ENCODE peak calls at places on chromosomes 1 and 21, in nine cellular contexts. J is fibroblast of villous mesenchyme, T is fibroblast of lung, U is uterus, H is ovary, F is AG09309, C is tibial artery, L is HFF-Myc, O is K562. W is an unnamed sample.

GRCh38 chr1:154666051-154666793 is 58.2 kb upstream of the ADAR start:
- DNase-seq in T (no peak), L (no peak), U (no peak), O (no peak), J (no peak), H (no peak), C (no peak), F (no peak), W (no peak)

GRCh38 chr1:185821612-185822385 is 87.6 kb downstream of the HMCN1 start:
- DNase-seq in T (no peak), F (no peak), L (no peak), C (no peak), H (no peak), U (no peak), O (no peak), J (no peak), W (no peak)

GRCh38 chr21:27584266-27584665 is 617.4 kb upstream of the ADAMTS5 start:
- DNase-seq in C (no peak), L (no peak), U (no peak), J (no peak), F (no peak), H (no peak), O (no peak), T (no peak), W (no peak)

GRCh38 chr1:100440075-100440809 is 87.9 kb downstream of the CDC14A start:
- DNase-seq in H (no peak), F (no peak), O (peak), U (no peak), T (no peak), J (no peak), C (no peak), L (no peak), W (no peak)

GRCh38 chr1:203289281-203289981 is 15.9 kb upstream of the BTG2 start:
- DNase-seq in O (peak), F (no peak), H (no peak), T (no peak), L (no peak), C (no peak), U (no peak), J (no peak), W (no peak)

GRCh38 chr1:10686404-10687040 is 109.9 kb downstream of the CASZ1 start:
- DNase-seq in H (no peak), T (no peak), C (no peak), L (no peak), U (no peak), F (no peak), J (no peak), O (no peak), W (no peak)

GRCh38 chr1:189103956-189104355 is 1373.7 kb downstream of the BRINP3 start:
- DNase-seq in O (no peak), C (no peak), T (peak), L (no peak), J (no peak), F (no peak), H (no peak), U (no peak), W (no peak)

GRCh38 chr1:104238991-104239390 is 489.3 kb downstream of the AMY1C start:
- DNase-seq in J (no peak), F (no peak), U (no peak), L (no peak), H (no peak), T (no peak), O (no peak), C (no peak), W (no peak)

GRCh38 chr1:42343049-42343448 is 8.0 kb upstream of the FOXJ3 start:
- DNase-seq in C (no peak), H (no peak), O (no peak), J (no peak), T (no peak), U (no peak), L (no peak), F (no peak), W (no peak)

GRCh38 chr1:213690341-213690917 is 297.3 kb upstream of the PROX1 start:
- DNase-seq in O (no peak), F (no peak), L (no peak), T (no peak), U (no peak), C (no peak), H (no peak), J (no peak), W (no peak)
- TF ChIP-seq CTCF in O (no peak), F (no peak), L (no peak), T (no peak), U (no peak), C (no peak), H (no peak), J (no peak), W (no peak)

DNA sequence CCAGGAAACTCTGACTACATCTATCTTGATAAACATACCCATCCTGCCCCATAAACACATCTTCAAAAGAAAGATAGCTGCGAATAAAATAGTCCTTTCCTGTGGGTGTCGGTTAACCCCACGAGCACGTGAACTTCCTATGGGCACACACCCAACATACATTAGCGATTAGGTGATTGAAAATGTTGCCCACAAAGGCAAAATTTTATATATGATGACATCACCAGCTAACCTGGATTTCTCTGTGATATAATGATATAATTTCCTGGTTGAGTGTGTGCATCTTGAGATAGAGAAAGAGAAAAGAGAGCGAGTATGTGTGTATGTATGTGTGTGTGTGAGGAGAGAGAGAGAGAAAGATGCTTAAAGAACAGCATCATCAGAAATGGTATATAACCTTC is 296.1 kb downstream of the PTPRC start:
- DNase-seq in F (no peak), T (peak), U (no peak), O (no peak), H (no peak), L (no peak), J (peak), C (no peak), W (no peak)
- H3K4me3 ChIP-seq in F (peak), T (peak), U (peak), O (no peak), H (no peak), L (peak), J (peak), C (peak), W (peak)

DNA sequence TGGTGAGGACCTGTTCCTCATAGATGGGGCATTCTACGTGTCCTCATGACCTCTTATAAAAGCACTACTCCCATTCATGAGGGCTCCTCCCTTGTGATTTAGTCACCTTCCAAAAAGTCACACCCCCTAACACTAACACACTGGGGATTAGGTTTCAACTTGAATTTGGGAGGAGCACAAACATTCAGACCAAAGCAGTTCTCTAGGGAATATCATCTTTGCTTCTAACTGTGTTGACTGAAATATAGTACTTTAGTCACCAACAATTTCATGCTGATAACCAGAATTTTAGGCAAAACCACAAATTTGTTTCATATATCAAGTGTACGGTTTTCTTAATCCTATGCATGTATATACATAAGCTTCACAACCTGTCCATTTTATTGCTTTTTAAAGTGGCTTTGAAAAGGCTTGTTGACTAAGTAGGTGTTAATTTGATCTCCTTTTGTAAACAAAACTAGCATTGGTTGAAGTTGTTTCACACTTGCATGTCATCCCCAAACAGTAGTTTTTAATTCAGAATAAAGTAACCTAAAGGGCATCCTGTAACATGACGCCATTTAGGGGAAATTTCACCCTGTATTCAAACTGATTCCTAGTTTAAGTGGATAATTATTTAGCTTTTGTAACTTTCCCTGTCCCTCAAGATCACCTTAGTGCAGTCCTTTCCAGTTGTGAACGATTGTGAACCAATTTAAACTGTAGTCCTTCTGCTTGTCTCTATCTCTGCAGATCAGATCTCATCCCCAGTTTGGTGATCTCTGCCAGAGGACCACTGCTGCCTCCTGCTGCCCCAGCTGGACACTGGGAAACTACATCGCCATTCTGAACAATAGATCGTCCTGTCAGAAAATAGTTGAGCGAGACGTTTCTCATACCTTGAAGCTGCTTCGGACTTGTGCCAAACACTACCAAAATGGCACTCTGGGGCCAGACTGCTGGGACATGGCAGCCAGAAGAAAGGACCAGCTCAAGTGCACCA is 141.1 kb downstream of the TLR5 start:
- DNase-seq in F (no peak), H (no peak), O (no peak), J (no peak), U (no peak), C (no peak), T (no peak), L (no peak), W (no peak)
- TF ChIP-seq CTCF in F (peak), H (no peak), O (peak), J (peak), U (no peak), C (no peak), T (peak), L (peak), W (peak)

DNA sequence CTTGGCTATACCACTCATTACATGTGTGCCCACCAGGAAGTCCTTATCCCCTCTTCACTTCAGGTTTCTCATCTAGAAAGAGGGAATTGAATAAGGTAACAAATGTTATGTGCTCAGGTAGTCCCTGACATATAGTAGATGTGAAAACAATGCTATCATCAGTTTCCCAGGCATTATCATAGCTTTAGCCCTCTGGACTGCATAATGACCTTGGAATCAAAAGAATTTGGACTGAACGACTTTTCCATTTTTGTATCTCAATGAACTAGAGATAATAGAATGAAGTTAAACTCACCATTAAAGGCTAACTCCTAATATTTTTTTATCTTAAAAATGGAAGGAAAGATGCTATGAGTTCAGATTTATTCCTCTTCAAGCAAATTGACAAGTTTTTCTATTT is 304.1 kb upstream of the USP24 start:
- DNase-seq in C (no peak), O (no peak), L (no peak), H (no peak), J (no peak), T (peak), F (no peak), U (no peak), W (no peak)
- H3K4me3 ChIP-seq in C (no peak), O (no peak), L (no peak), H (no peak), J (no peak), T (no peak), F (no peak), U (no peak), W (no peak)

GRCh38 chr1:2238361-2239055 is 10.4 kb downstream of the SKI start:
- DNase-seq in T (no peak), J (no peak), L (no peak), C (no peak), O (no peak), H (peak), U (no peak), F (no peak), W (no peak)
- TF ChIP-seq CTCF in T (no peak), J (no peak), L (no peak), C (no peak), O (no peak), H (no peak), U (no peak), F (no peak), W (no peak)

GRCh38 chr1:169426174-169426716 is 1.0 kb downstream of the CCDC181 start:
- DNase-seq in J (no peak), O (no peak), H (no peak), F (no peak), L (no peak), C (no peak), T (peak), U (no peak), W (no peak)
- H3K4me3 ChIP-seq in J (no peak), O (no peak), H (no peak), F (no peak), L (peak), C (no peak), T (no peak), U (no peak), W (no peak)

DNA sequence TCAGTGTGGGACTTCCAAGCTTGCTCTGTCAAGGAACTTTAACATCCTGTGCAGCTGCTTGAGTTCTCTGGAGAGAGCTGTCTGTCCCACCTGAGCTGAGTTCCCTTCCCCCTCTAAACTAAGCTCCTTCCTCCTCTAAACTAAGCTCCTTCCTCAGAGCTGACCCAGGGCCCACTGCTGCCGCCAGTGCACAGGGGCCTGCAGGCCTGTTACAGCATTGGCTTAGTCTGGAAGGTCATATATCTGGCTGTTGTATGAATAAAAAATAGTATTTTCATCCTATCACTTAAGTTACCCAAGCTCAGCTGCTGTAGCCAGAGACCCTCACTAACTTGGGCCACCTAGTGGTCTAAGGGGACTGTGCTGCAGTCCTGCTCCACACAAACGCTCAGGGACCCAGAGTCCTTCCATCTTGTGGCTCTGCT is 71.1 kb upstream of the GCLM start:
- DNase-seq in J (peak), F (no peak), L (no peak), C (no peak), T (peak), U (no peak), O (peak), H (no peak), W (no peak)
- TF ChIP-seq CTCF in J (peak), F (peak), L (peak), C (no peak), T (peak), U (no peak), O (peak), H (no peak), W (peak)

GRCh38 chr1:8517579-8518489 is 199.9 kb downstream of the SLC45A1 start:
- DNase-seq in J (peak), H (no peak), T (peak), L (peak), U (no peak), F (no peak), C (no peak), O (peak), W (peak)

GRCh38 chr1:8519167-8519566 is 201.3 kb downstream of the SLC45A1 start:
- DNase-seq in C (no peak), F (no peak), L (no peak), T (no peak), O (no peak), H (no peak), U (no peak), J (no peak), W (no peak)

GRCh38 chr1:8518490-8518801 is 200.5 kb downstream of the SLC45A1 start:
- DNase-seq in U (no peak), T (no peak), J (no peak), C (no peak), H (no peak), L (no peak), O (no peak), F (no peak), W (no peak)

GRCh38 chr1:8516278-8516777 is 198.4 kb downstream of the SLC45A1 start:
- DNase-seq in O (no peak), T (no peak), U (no peak), C (no peak), J (no peak), F (no peak), H (no peak), L (no peak), W (no peak)

GRCh38 chr1:8516793-8517556 is 199.1 kb downstream of the SLC45A1 start:
- DNase-seq in J (peak), H (no peak), C (no peak), U (no peak), F (no peak), O (peak), L (peak), T (peak), W (peak)
- H3K4me3 ChIP-seq in J (no peak), H (no peak), C (no peak), U (no peak), F (no peak), O (no peak), L (no peak), T (no peak), W (no peak)

GRCh38 chr1:46996659-46997281 is 26.7 kb upstream of the CYP4X1 start:
- DNase-seq in U (no peak), F (no peak), O (peak), C (no peak), T (no peak), L (no peak), H (no peak), J (no peak), W (no peak)

GRCh38 chr1:46991083-46991923 is 32.2 kb upstream of the CYP4X1 start:
- DNase-seq in L (no peak), H (no peak), C (no peak), F (no peak), T (no peak), U (no peak), O (peak), J (peak), W (no peak)
- TF ChIP-seq CTCF in L (no peak), H (no peak), C (no peak), F (no peak), T (no peak), U (no peak), O (peak), J (no peak), W (no peak)

W was measured in fibroblast of pulmonary artery.